ENCODE peak calls at places on chromosomes 12 and 14, in seven cellular contexts. S is PC-3, T is GM23338, M is MM.1S, D is GM23248, P is hepatocyte, W is OCI-LY7. Y is an unnamed sample.
A peak's percentile ranks its signal among the peaks of the same experiment; 100 is the strongest.

GRCh38 chr12:4059891-4060290 is 186.7 kb upstream of the PARP11 start:
- DNase-seq in S (no peak), P (no peak), M (no peak), W (no peak), T (no peak), D (no peak), Y (no peak)

GRCh38 chr14:103109789-103110415 is 13.4 kb upstream of the TNFAIP2 start:
- DNase-seq in W (no peak), S (peak; percentile 70), M (no peak), D (no peak), T (peak; percentile 78), P (no peak), Y (peak; percentile 50)

GRCh38 chr12:77047341-77048202 is 17.8 kb downstream of the E2F7 start:
- DNase-seq in S (no peak), D (peak; percentile 41), M (no peak), W (no peak), P (no peak), T (no peak), Y (no peak)

GRCh38 chr12:111720457-111720856 is 34.6 kb downstream of the ACAD10 start:
- DNase-seq in M (no peak), T (no peak), W (no peak), S (no peak), D (no peak), P (no peak), Y (no peak)

GRCh38 chr12:76719171-76719631 is 44.7 kb upstream of the ZDHHC17 start:
- DNase-seq in P (no peak), W (no peak), S (no peak), T (peak; percentile 24), M (no peak), D (peak; percentile 69), Y (no peak)

GRCh38 chr14:70785556-70785955 is 23.8 kb downstream of the MAP3K9 start:
- DNase-seq in D (no peak), S (peak; percentile 56), W (no peak), P (no peak), M (no peak), T (no peak), Y (no peak)

GRCh38 chr12:42636993-42637392 is 47.4 kb upstream of the PRICKLE1 start:
- DNase-seq in M (no peak), S (no peak), T (no peak), D (no peak), W (no peak), P (no peak), Y (no peak)

GRCh38 chr12:2243275-2243674 is 190.5 kb downstream of the CACNA1C start:
- DNase-seq in W (no peak), P (no peak), M (no peak), T (no peak), S (no peak), D (peak; percentile 60), Y (no peak)

GRCh38 chr12:39435531-39435930 is 7.4 kb downstream of the KIF21A start:
- DNase-seq in T (no peak), M (no peak), D (no peak), P (no peak), S (no peak), W (no peak), Y (no peak)

GRCh38 chr14:73752297-73752992 is 38.3 kb upstream of the PNMA1 start:
- DNase-seq in M (no peak), S (peak; percentile 64), W (peak; percentile 48), P (no peak), T (peak; percentile 55), D (peak; percentile 60), Y (no peak)

GRCh38 chr12:44372259-44372658 is 503.9 kb downstream of the NELL2 start:
- DNase-seq in M (no peak), T (no peak), W (no peak), P (no peak), S (peak; percentile 98), D (peak; percentile 71), Y (no peak)

GRCh38 chr14:65043893-65044595 is 57.3 kb downstream of the FNTB start:
- DNase-seq in D (no peak), W (no peak), T (no peak), P (no peak), S (no peak), M (no peak), Y (no peak)

GRCh38 chr12:34598851-34599529 is 576.7 kb downstream of the ALG10 start:
- DNase-seq in S (no peak), T (no peak), D (no peak), P (no peak), M (no peak), W (no peak), Y (no peak)

GRCh38 chr12:20213851-20214250 is 154.5 kb upstream of the PDE3A start:
- DNase-seq in D (no peak), P (no peak), W (no peak), M (no peak), S (no peak), T (no peak), Y (no peak)

DNA sequence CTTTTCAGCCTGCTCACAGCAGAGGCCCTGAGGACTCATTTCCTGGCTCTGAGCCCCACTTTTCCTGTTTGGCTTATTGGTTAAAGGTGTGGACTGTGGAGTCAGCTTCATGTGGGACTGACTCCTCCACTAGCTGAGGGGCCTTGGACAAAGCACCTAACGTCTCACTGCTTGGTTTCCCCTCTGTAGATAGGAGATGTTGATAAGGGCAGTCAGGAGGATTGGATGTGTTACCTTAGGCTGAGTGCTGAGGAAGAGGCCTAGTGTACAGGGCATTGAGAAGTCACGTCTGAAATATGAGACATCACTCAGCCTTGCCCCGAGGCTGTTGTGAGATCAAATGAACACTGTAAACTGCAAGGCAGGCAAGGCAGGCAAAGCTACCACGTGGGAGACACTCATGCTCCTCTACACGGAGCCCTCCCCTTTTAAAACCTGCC is 27.1 kb upstream of the TCL1A start:
- DNase-seq in T (no peak), D (peak; percentile 2), M (no peak), W (no peak), S (peak; percentile 75), P (peak; percentile 44), Y (peak; percentile 7)
- TF ChIP-seq EZH2phosphoT487 in T (no peak), D (no peak), M (no peak), W (no peak), S (no peak), P (no peak), Y (no peak)

GRCh38 chr14:69064596-69064995 is 85.5 kb upstream of the ACTN1 start:
- DNase-seq in M (no peak), W (no peak), P (no peak), D (no peak), T (no peak), S (no peak), Y (no peak)

GRCh38 chr14:69073429-69073828 is 79.5 kb downstream of the DCAF5 start:
- DNase-seq in D (no peak), T (no peak), W (no peak), S (no peak), M (no peak), P (no peak), Y (no peak)

GRCh38 chr14:69072584-69072983 is 80.3 kb downstream of the DCAF5 start:
- DNase-seq in S (no peak), P (no peak), M (no peak), T (no peak), W (no peak), D (no peak), Y (no peak)

GRCh38 chr14:69066396-69067171 is 86.3 kb downstream of the DCAF5 start:
- DNase-seq in S (no peak), D (no peak), M (no peak), P (no peak), T (no peak), W (no peak), Y (no peak)

GRCh38 chr14:69069020-69069421 is 83.9 kb downstream of the DCAF5 start:
- DNase-seq in W (no peak), T (no peak), M (no peak), S (peak; percentile 39), P (no peak), D (peak; percentile 92), Y (no peak)
- TF ChIP-seq EZH2phosphoT487 in W (no peak), T (no peak), M (no peak), S (no peak), P (no peak), D (no peak), Y (no peak)

GRCh38 chr12:26443309-26443708 is 247.9 kb downstream of the SSPN start:
- DNase-seq in S (no peak), M (no peak), T (no peak), D (no peak), W (no peak), P (no peak), Y (no peak)
- TF ChIP-seq EZH2phosphoT487 in S (no peak), M (no peak), T (no peak), D (no peak), W (no peak), P (no peak), Y (no peak)

GRCh38 chr12:56437430-56438176 is 11.6 kb downstream of the TIMELESS start:
- DNase-seq in P (no peak), T (no peak), W (no peak), S (no peak), D (no peak), M (no peak), Y (no peak)
- TF ChIP-seq EZH2phosphoT487 in P (no peak), T (no peak), W (no peak), S (no peak), D (no peak), M (no peak), Y (no peak)

GRCh38 chr12:62959745-62960144 is 24.8 kb upstream of the PPM1H start:
- DNase-seq in W (no peak), D (no peak), T (no peak), P (no peak), S (no peak), M (no peak), Y (no peak)

GRCh38 chr12:62955678-62956077 is 20.7 kb upstream of the PPM1H start:
- DNase-seq in T (no peak), S (no peak), D (no peak), M (no peak), W (no peak), P (no peak), Y (no peak)

DNA sequence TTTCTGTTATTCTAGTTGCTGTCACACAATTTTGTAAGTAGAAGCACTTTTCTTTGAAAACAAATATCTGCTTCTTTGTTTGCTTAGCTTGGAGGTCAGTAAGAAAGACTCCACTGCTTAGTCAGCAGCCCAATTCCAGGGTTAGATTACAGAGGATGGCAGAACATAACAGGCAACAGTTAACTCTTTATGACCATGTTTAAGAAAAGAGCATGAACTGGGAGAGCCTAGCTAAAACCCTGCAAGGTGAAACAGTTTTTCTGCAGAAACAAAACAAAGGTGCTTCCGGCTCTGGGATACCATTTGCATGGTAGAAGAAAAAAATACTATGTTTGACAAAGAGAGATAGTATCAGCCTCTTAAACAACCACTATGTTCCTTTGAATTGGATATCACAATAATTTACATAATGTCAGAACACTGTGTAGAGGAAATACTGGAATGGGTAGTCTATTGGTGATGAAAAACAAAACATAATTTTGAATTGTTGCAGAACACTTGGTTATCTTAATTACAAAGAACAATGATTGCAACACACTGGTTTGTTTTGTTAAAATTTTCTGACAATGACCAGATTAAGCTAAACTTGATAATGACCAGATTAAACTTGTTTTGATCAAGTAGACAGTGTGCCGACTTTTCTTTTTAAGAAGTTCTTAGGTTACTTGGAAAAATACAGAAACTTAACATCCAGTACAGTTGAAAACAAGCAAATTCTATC is 22.4 kb upstream of the PPM1H start:
- DNase-seq in M (peak; percentile 18), D (no peak), S (peak; percentile 56), W (no peak), P (no peak), T (peak; percentile 63), Y (no peak)
- TF ChIP-seq EZH2phosphoT487 in M (no peak), D (no peak), S (no peak), W (no peak), P (no peak), T (no peak), Y (no peak)